ENCODE peak calls at places on chromosomes 3 and 15, in four cellular contexts. H is germinal center; K is frontal cortex; F is CD8-positive, alpha-beta T cell. R is an unnamed sample.

GRCh38 chr15:69074011-69074842 is 59.7 kb downstream of the NOX5 start:
- DNase-seq in H (no peak), K (no peak), F (no peak), R (no peak)

GRCh38 chr3:179713643-179714090 is 60.8 kb downstream of the USP13 start:
- DNase-seq in H (no peak), K (no peak), F (no peak), R (no peak)

GRCh38 chr3:194121881-194122280 is 14.1 kb upstream of the HES1 start:
- DNase-seq in H (no peak), K (no peak), F (no peak), R (no peak)

GRCh38 chr3:65028024-65028423 is 340.2 kb upstream of the ADAMTS9 start:
- DNase-seq in H (no peak), K (no peak), F (no peak), R (no peak)

GRCh38 chr3:136211547-136211946 is 15.4 kb upstream of the MSL2 start:
- DNase-seq in H (no peak), K (no peak), F (no peak), R (no peak)

GRCh38 chr3:169774186-169774585 is 990 bp downstream of the MYNN start:
- DNase-seq in H (no peak), K (no peak), F (no peak), R (no peak)

GRCh38 chr15:49895337-49896223 is 223.5 kb downstream of the ATP8B4 start:
- DNase-seq in H (no peak), K (no peak), F (no peak), R (no peak)

GRCh38 chr3:193883551-193883950 is 252.4 kb upstream of the HES1 start:
- DNase-seq in H (no peak), K (no peak), F (no peak), R (no peak)

GRCh38 chr15:23857028-23857641 is 170.0 kb upstream of the NDN start:
- DNase-seq in H (no peak), K (no peak), F (no peak), R (no peak)

GRCh38 chr3:111737712-111738097 is 121.4 kb upstream of the PHLDB2 start:
- DNase-seq in H (no peak), K (no peak), F (no peak), R (no peak)

GRCh38 chr15:57651445-57651844 is 55.1 kb upstream of the POLR2M start:
- DNase-seq in H (no peak), K (no peak), F (no peak), R (no peak)

GRCh38 chr3:5014431-5014830 is 35.2 kb downstream of the BHLHE40 start:
- DNase-seq in H (no peak), K (no peak), F (no peak), R (no peak)

GRCh38 chr15:65258863-65259262 is 27.8 kb downstream of the PARP16 start:
- DNase-seq in H (no peak), K (no peak), F (no peak), R (no peak)

GRCh38 chr15:58393196-58393790 is 38.5 kb upstream of the LIPC start:
- DNase-seq in H (no peak), K (no peak), F (no peak), R (no peak)

GRCh38 chr3:113948015-113948917 is 453 bp downstream of the ZDHHC23 start:
- DNase-seq in H (peak), K (no peak), F (peak), R (peak)